ENCODE peak calls at places on chromosomes 4 and X, in five cellular contexts. D is stimulated activated CD4-positive, alpha-beta T cell treated with anti-CD3 and anti-CD28 coated beads, TNF-alpha, amount 100 ng/mL, for 48 hours; G is activated CD4-positive, alpha-beta T cell treated with anti-CD3 and anti-CD28 coated beads for 1 hour; F is stimulated activated CD8-positive, alpha-beta memory T cell treated with anti-CD3 and anti-CD28 coated beads, Interleukin-4, amount 100 ng/mL, for 48 hours; A is heart left ventricle. W is an unnamed sample.

GRCh38 chr4:74032064-74032463 is 6.4 kb downstream of the CXCL3 start:
- DNase-seq in F (no peak), D (no peak), A (peak), G (no peak), W (no peak)

GRCh38 chr4:185669288-185669687 is 134.0 kb upstream of the PDLIM3 start:
- DNase-seq in F (no peak), A (no peak), G (no peak), D (no peak), W (no peak)

GRCh38 chr4:121697626-121698025 is 846 bp upstream of the ANXA5 start:
- DNase-seq in A (no peak), F (no peak), G (no peak), D (no peak), W (no peak)

GRCh38 chrX:2984342-2984741 is 22.0 kb upstream of the ARSH start:
- DNase-seq in A (no peak), F (no peak), G (no peak), D (no peak), W (no peak)

GRCh38 chr4:97144199-97144598 is 999.1 kb downstream of the STPG2 start:
- DNase-seq in A (no peak), G (no peak), D (no peak), F (no peak), W (no peak)

GRCh38 chr4:111602848-111603247 is 542.4 kb upstream of the FAM241A start:
- DNase-seq in G (no peak), A (no peak), F (no peak), D (no peak), W (no peak)

GRCh38 chrX:135543924-135544323 is 23.5 kb downstream of the INTS6L start:
- DNase-seq in G (no peak), A (no peak), F (peak), D (no peak), W (no peak)

GRCh38 chrX:10755477-10756334 is 135.3 kb upstream of the MID1 start:
- DNase-seq in F (no peak), D (no peak), A (no peak), G (no peak), W (no peak)

GRCh38 chr4:184417802-184418511 is 56.4 kb downstream of the IRF2 start:
- DNase-seq in A (no peak), G (no peak), D (no peak), F (no peak), W (no peak)

GRCh38 chr4:26433556-26433955 is 56.7 kb downstream of the CCKAR start:
- DNase-seq in G (no peak), D (no peak), F (no peak), A (no peak), W (no peak)

GRCh38 chrX:10414106-10414824 is 206.1 kb downstream of the MID1 start:
- DNase-seq in A (no peak), D (no peak), F (no peak), G (no peak), W (no peak)

GRCh38 chr4:57668621-57669020 is 558.4 kb upstream of the IGFBP7 start:
- DNase-seq in D (no peak), F (no peak), A (no peak), G (no peak), W (no peak)

W was measured in activated B cell treated with CpG ODN at 0.5 μM for 24 hours.